ENCODE peak calls at places on chromosomes 11 and 22, in seven cellular contexts. U is WTC11; X is NCI-H1092; L is HTR-8/SVneo; D is activated T-helper 1 cell treated with anti-CD3 and anti-CD28 coated beads, Interleukin-12 subunit alpha, Interleukin-12 subunit beta, Interleukin-2, Interleukin-4 antibody, amounts not matched to agents 30 ng/mL and 10 ng/mL and 1 ng/mL, durations not matched to agents 14 hours and 24 hours and 36 hours; J is nucleus accumbens; Z is fibroblast of lung. Q is an unnamed sample.

GRCh38 chr11:36577859-36578258 is 10.1 kb downstream of the RAG1 start:
- DNase-seq in U (no peak), X (no peak), L (no peak), D (no peak), J (no peak), Z (no peak), Q (peak)

GRCh38 chr11:46356911-46357482 is 9.7 kb downstream of the DGKZ start:
- DNase-seq in U (no peak), X (no peak), L (no peak), D (no peak), J (no peak), Z (peak), Q (no peak)

GRCh38 chr11:19597876-19598275 is 114.8 kb upstream of the NAV2 start:
- DNase-seq in U (no peak), X (no peak), L (peak), D (no peak), J (no peak), Z (peak), Q (no peak)

GRCh38 chr22:36818010-36818642 is 1.3 kb upstream of the PVALB start:
- DNase-seq in U (no peak), X (no peak), L (no peak), D (no peak), J (no peak), Z (no peak), Q (no peak)

GRCh38 chr22:20004464-20004863 is 12.2 kb downstream of the ARVCF start:
- DNase-seq in U (no peak), X (no peak), L (no peak), D (no peak), J (no peak), Z (no peak), Q (no peak)

GRCh38 chr11:13140873-13141655 is 131.9 kb downstream of the RASSF10 start:
- DNase-seq in U (no peak), X (no peak), L (no peak), D (no peak), J (no peak), Z (no peak), Q (peak)

GRCh38 chr11:46050652-46051051 is 70.6 kb downstream of the PHF21A start:
- DNase-seq in U (no peak), X (no peak), L (no peak), D (no peak), J (no peak), Z (no peak), Q (no peak)

GRCh38 chr11:122784325-122785155 is 53.8 kb upstream of the CRTAM start:
- DNase-seq in U (no peak), X (no peak), L (peak), D (no peak), J (no peak), Z (peak), Q (peak)

GRCh38 chr11:76601712-76602111 is 68.8 kb downstream of the LRRC32 start:
- DNase-seq in U (no peak), X (no peak), L (no peak), D (no peak), J (no peak), Z (no peak), Q (no peak)

GRCh38 chr22:45631839-45632238 is 39.8 kb upstream of the ATXN10 start:
- DNase-seq in U (no peak), X (no peak), L (no peak), D (no peak), J (no peak), Z (no peak), Q (no peak)

GRCh38 chr11:29214833-29215232 is 802.0 kb downstream of the KCNA4 start:
- DNase-seq in U (no peak), X (no peak), L (no peak), D (no peak), J (no peak), Z (peak), Q (no peak)

GRCh38 chr22:46537221-46537945 is at the start of gene CELSR1:
- DNase-seq in U (peak), X (no peak), L (peak), D (no peak), J (no peak), Z (no peak), Q (no peak)

GRCh38 chr11:74677131-74677530 is 54.1 kb downstream of the CHRDL2 start:
- DNase-seq in U (no peak), X (no peak), L (no peak), D (no peak), J (no peak), Z (no peak), Q (no peak)

GRCh38 chr11:5274340-5274739 is 4.6 kb upstream of the HBE1 start:
- DNase-seq in U (no peak), X (no peak), L (no peak), D (no peak), J (no peak), Z (no peak), Q (no peak)

GRCh38 chr11:117923773-117924172 is 5.4 kb downstream of the TMPRSS13 start:
- DNase-seq in U (peak), X (no peak), L (no peak), D (no peak), J (no peak), Z (no peak), Q (no peak)